ENCODE peak calls at places on chromosomes 2 and 18, in eight cellular contexts. J is tibial nerve, W is ovary, S is stomach, R is A549, G is transverse colon, Y is K562, M is SK-N-SH. B is an unnamed sample.

GRCh38 chr2:119248751-119249150 is 25.1 kb downstream of the STEAP3 start:
- DNase-seq in R (no peak), J (no peak), Y (no peak), W (no peak), M (no peak), G (no peak), S (peak), B (no peak)

GRCh38 chr2:139281124-139281523 is 500.9 kb upstream of the NXPH2 start:
- DNase-seq in M (no peak), Y (no peak), R (no peak), S (no peak), W (no peak), J (no peak), G (no peak), B (no peak)

GRCh38 chr2:69601179-69601612 is 42.3 kb downstream of the AAK1 start:
- DNase-seq in S (no peak), J (no peak), M (no peak), G (no peak), W (no peak), Y (peak), R (peak), B (no peak)

GRCh38 chr18:37566479-37567060 is 972 bp upstream of the CELF4 start:
- DNase-seq in S (no peak), J (no peak), Y (no peak), M (peak), R (no peak), G (no peak), W (no peak), B (peak)

GRCh38 chr2:3913252-3913651 is 209.9 kb downstream of the DCDC2C start:
- DNase-seq in M (no peak), R (no peak), J (no peak), G (no peak), W (no peak), S (no peak), Y (no peak), B (no peak)

GRCh38 chr2:182473635-182474034 is 46.8 kb upstream of the PDE1A start:
- DNase-seq in G (no peak), S (no peak), Y (no peak), R (no peak), J (no peak), W (no peak), M (no peak), B (no peak)

GRCh38 chr18:76350134-76351025 is 144.7 kb downstream of the ZNF516 start:
- DNase-seq in M (no peak), W (peak), G (no peak), Y (no peak), S (no peak), R (no peak), J (no peak), B (no peak)

GRCh38 chr2:138035597-138036217 is 71.4 kb downstream of the HNMT start:
- DNase-seq in M (no peak), S (no peak), W (no peak), Y (no peak), J (no peak), G (no peak), R (no peak), B (no peak)

GRCh38 chr2:44772131-44772530 is 169.4 kb upstream of the SIX3 start:
- DNase-seq in J (no peak), Y (no peak), W (no peak), R (no peak), S (no peak), M (no peak), G (no peak), B (no peak)

GRCh38 chr2:238174291-238174690 is 15.5 kb downstream of the ERFE start:
- DNase-seq in S (no peak), G (no peak), R (no peak), W (no peak), J (no peak), Y (no peak), M (no peak), B (no peak)

GRCh38 chr2:172200495-172201085 is 97.9 kb upstream of the DLX2 start:
- DNase-seq in J (no peak), Y (peak), G (no peak), S (no peak), M (no peak), W (no peak), R (no peak), B (no peak)

GRCh38 chr2:230216489-230216888 is 3.3 kb downstream of the SP110 start:
- DNase-seq in J (no peak), W (no peak), S (no peak), Y (no peak), R (no peak), G (no peak), M (no peak), B (no peak)

GRCh38 chr2:29229640-29230039 is 114.4 kb downstream of the CLIP4 start:
- DNase-seq in G (no peak), R (no peak), J (no peak), Y (no peak), W (no peak), S (no peak), M (no peak), B (no peak)

GRCh38 chr2:173667415-173667814 is 297.8 kb downstream of the SP3 start:
- DNase-seq in R (no peak), W (no peak), J (no peak), G (no peak), Y (no peak), S (no peak), M (no peak), B (no peak)

GRCh38 chr18:11119962-11120361 is 29.4 kb downstream of the PIEZO2 start:
- DNase-seq in Y (no peak), S (no peak), W (no peak), M (no peak), G (no peak), R (peak), J (no peak), B (no peak)

GRCh38 chr2:21915201-21915600 is 791.4 kb downstream of the TDRD15 start:
- DNase-seq in J (no peak), M (no peak), R (no peak), W (no peak), S (no peak), G (no peak), Y (no peak), B (no peak)

GRCh38 chr18:72868666-72869661 is 1.2 kb upstream of the NETO1 start:
- DNase-seq in Y (no peak), J (no peak), G (no peak), M (peak), W (no peak), R (no peak), S (no peak), B (no peak)

GRCh38 chr2:130836501-130837174 is at the start of gene ARHGEF4:
- DNase-seq in S (peak), J (no peak), W (no peak), M (peak), R (peak), Y (peak), G (peak), B (no peak)

GRCh38 chr18:49100226-49100968 is 149.6 kb upstream of the SMAD7 start:
- DNase-seq in M (no peak), R (no peak), J (no peak), Y (no peak), W (no peak), G (no peak), S (no peak), B (no peak)

GRCh38 chr2:10989151-10989550 is 77.4 kb downstream of the KCNF1 start:
- DNase-seq in R (no peak), Y (no peak), W (no peak), J (no peak), S (no peak), G (no peak), M (no peak), B (no peak)

GRCh38 chr18:36769611-36770314 is 59.0 kb downstream of the TPGS2 start:
- DNase-seq in M (no peak), G (no peak), Y (peak), S (no peak), J (no peak), R (peak), W (no peak), B (no peak)

GRCh38 chr2:121129692-121130091 is 155.3 kb downstream of the TFCP2L1 start:
- DNase-seq in S (no peak), Y (no peak), R (no peak), M (no peak), J (no peak), W (no peak), G (no peak), B (no peak)

GRCh38 chr2:197556456-197556855 is 40.6 kb downstream of the MOB4 start:
- DNase-seq in S (no peak), R (no peak), M (no peak), Y (no peak), W (no peak), G (no peak), J (no peak), B (no peak)

GRCh38 chr18:44786257-44786656 is 105.6 kb downstream of the SETBP1 start:
- DNase-seq in Y (no peak), G (no peak), R (no peak), W (no peak), J (no peak), S (no peak), M (no peak), B (no peak)

GRCh38 chr2:142707318-142707717 is 170.1 kb upstream of the KYNU start:
- DNase-seq in Y (peak), M (no peak), W (no peak), G (no peak), S (no peak), J (no peak), R (no peak), B (no peak)

GRCh38 chr2:168753765-168754334 is 48.6 kb upstream of the NOSTRIN start:
- DNase-seq in Y (no peak), W (no peak), M (no peak), S (no peak), G (no peak), J (no peak), R (no peak), B (no peak)

GRCh38 chr2:113211226-113212105 is 37.7 kb downstream of the PSD4 start:
- DNase-seq in W (peak), R (peak), G (no peak), S (no peak), M (no peak), Y (no peak), J (peak), B (peak)

GRCh38 chr18:30359521-30359920 is 683.0 kb downstream of the DSC3 start:
- DNase-seq in J (no peak), M (no peak), Y (no peak), S (no peak), R (no peak), W (no peak), G (no peak), B (no peak)

GRCh38 chr2:29000481-29000880 is 19.4 kb downstream of the TOGARAM2 start:
- DNase-seq in S (peak), W (no peak), R (no peak), M (no peak), Y (no peak), J (peak), G (peak), B (peak)

GRCh38 chr18:59787998-59788875 is 91.0 kb upstream of the CCBE1 start:
- DNase-seq in W (no peak), G (no peak), S (no peak), R (peak), M (no peak), J (peak), Y (no peak), B (no peak)

GRCh38 chr2:75475049-75475448 is 85.7 kb downstream of the EVA1A start:
- DNase-seq in R (no peak), G (no peak), Y (no peak), J (no peak), M (no peak), W (no peak), S (no peak), B (no peak)

GRCh38 chr2:212034841-212035585 is 503.6 kb downstream of the ERBB4 start:
- DNase-seq in Y (no peak), M (no peak), G (no peak), R (no peak), J (no peak), W (no peak), S (no peak), B (no peak)

GRCh38 chr2:238380785-238381184 is 45.9 kb upstream of the ASB1 start:
- DNase-seq in M (no peak), S (no peak), W (no peak), Y (no peak), R (no peak), J (no peak), G (no peak), B (no peak)

GRCh38 chr2:95272299-95272751 is 1.9 kb upstream of the PROM2 start:
- DNase-seq in S (peak), W (peak), Y (no peak), R (no peak), J (no peak), M (no peak), G (no peak), B (no peak)

GRCh38 chr2:78147466-78147865 is 625.3 kb upstream of the LRRTM4 start:
- DNase-seq in G (no peak), R (no peak), S (no peak), Y (no peak), M (no peak), W (no peak), J (no peak), B (no peak)

GRCh38 chr2:9029721-9030120 is 26.2 kb upstream of the MBOAT2 start:
- DNase-seq in Y (no peak), M (no peak), R (no peak), W (no peak), J (no peak), S (no peak), G (no peak), B (no peak)

GRCh38 chr2:196925768-196926561 is 542 bp downstream of the PGAP1 start:
- DNase-seq in G (peak), M (peak), Y (peak), R (peak), J (peak), W (peak), S (peak), B (peak)

GRCh38 chr2:235659767-235660322 is 166.0 kb downstream of the AGAP1 start:
- DNase-seq in S (no peak), Y (peak), G (no peak), W (peak), M (no peak), J (no peak), R (no peak), B (no peak)

GRCh38 chr2:235660484-235661081 is 166.7 kb downstream of the AGAP1 start:
- DNase-seq in G (no peak), W (no peak), M (peak), Y (no peak), R (no peak), S (no peak), J (no peak), B (no peak)

GRCh38 chr2:235661538-235661937 is 167.7 kb downstream of the AGAP1 start:
- DNase-seq in S (no peak), W (no peak), J (no peak), M (no peak), G (no peak), R (no peak), Y (no peak), B (no peak)

GRCh38 chr2:235661952-235662351 is 168.1 kb downstream of the AGAP1 start:
- DNase-seq in M (no peak), R (no peak), J (no peak), S (no peak), G (no peak), W (no peak), Y (no peak), B (peak)

GRCh38 chr2:235661136-235661535 is 167.3 kb downstream of the AGAP1 start:
- DNase-seq in J (no peak), S (no peak), G (no peak), M (peak), W (no peak), Y (no peak), R (no peak), B (no peak)
- H3K4me3 ChIP-seq in J (no peak), S (no peak), G (no peak), M (no peak), W (no peak), Y (no peak), R (no peak), B (no peak)

GRCh38 chr2:55843992-55844345 is 79.6 kb downstream of the EFEMP1 start:
- DNase-seq in G (no peak), R (no peak), Y (no peak), J (no peak), S (no peak), W (no peak), M (no peak), B (no peak)

GRCh38 chr2:55840460-55840859 is 83.1 kb downstream of the EFEMP1 start:
- DNase-seq in S (no peak), M (no peak), Y (no peak), R (no peak), W (no peak), G (no peak), J (no peak), B (no peak)

GRCh38 chr2:55846426-55846825 is 77.2 kb downstream of the EFEMP1 start:
- DNase-seq in W (no peak), R (no peak), J (no peak), S (no peak), G (no peak), M (no peak), Y (no peak), B (no peak)

GRCh38 chr2:55842009-55842408 is 81.6 kb downstream of the EFEMP1 start:
- DNase-seq in J (no peak), Y (no peak), S (no peak), R (peak), G (no peak), W (no peak), M (no peak), B (no peak)

DNA sequence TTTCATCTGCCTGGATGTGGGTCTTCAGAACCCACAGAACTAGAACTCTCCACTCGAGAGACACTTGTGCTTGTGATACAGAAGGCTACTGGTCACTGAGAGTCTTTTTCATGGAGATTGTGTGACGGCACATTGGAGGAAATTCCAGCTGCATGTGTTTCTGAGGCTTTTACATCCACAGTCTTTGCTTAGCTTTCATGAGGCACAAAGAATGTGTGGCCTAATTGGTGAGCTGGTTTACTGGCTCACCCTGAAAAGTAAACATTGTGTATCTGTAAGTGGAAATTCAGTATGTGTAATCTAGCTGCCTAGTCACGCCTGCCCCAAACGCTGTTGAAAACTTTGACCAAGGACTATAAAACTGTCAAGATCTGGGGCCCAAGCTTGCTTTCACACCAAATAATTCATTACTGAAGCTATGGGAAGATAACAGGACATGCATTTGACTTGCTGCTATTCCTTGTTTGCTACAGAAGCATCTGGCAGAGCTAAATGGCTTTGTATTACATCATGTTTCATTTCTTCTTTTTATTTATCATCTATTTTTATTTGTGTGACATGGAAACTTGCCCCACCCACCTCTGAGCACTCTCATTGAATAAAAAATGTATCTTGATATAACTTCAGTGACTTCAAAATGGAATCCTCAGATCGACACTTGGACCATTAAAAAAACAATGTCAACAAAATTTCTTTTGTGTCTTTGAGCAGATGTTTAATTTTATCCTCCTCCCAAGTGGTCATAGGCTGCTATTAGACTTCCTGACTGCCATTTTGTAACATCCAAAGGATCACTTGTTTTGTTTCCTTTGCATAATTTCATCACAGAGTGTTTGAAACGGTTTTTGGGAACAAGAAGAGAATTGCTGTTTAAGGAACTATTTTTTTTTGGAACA is 80.2 kb downstream of the EFEMP1 start:
- DNase-seq in R (peak), S (peak), J (no peak), G (peak), W (no peak), Y (no peak), M (no peak), B (no peak)
- H3K27ac ChIP-seq in R (peak), S (peak), J (no peak), G (peak), W (no peak), Y (peak), M (peak), B (no peak)

DNA sequence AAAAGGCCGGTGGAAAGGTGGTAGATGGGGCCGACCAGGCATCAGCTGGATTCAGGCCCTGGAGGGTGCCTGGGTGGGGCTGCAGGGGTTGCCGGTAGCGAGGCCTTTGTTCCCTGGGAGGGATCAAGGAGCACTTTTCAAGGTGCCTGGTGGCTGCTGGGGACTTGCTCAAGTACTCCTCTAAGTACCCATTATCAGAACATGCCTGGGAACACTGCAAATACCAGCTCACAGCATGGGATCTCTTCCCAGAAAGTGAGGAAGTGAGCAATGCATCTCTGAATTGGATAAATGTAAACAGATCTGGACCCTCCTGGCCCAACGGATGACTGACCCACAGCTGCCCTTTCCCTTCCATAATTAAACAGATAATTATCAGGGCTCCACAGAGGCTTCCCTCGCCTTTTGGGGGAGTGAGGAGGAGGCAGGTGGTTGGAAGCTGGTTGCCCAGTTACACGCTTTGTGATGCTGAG is 210.6 kb downstream of the SH3RF3 start:
- DNase-seq in Y (no peak), R (no peak), J (no peak), S (no peak), M (no peak), W (no peak), G (no peak), B (no peak)
- TF ChIP-seq EP300 in Y (no peak), R (no peak), J (no peak), S (no peak), M (peak), W (no peak), G (no peak), B (no peak)

GRCh38 chr2:207163815-207164747 is 1.7 kb downstream of the KLF7 start:
- DNase-seq in Y (no peak), R (peak), J (peak), S (peak), M (no peak), W (peak), G (peak), B (peak)
- H3K4me3 ChIP-seq in Y (no peak), R (peak), J (peak), S (peak), M (peak), W (peak), G (peak), B (peak)

GRCh38 chr2:47346-48218 is 1.3 kb upstream of the FAM110C start:
- DNase-seq in Y (no peak), J (no peak), M (no peak), S (no peak), R (no peak), W (peak), G (peak), B (no peak)
- H3K27ac ChIP-seq in Y (no peak), J (no peak), M (no peak), S (peak), R (no peak), W (peak), G (peak), B (peak)

DNA sequence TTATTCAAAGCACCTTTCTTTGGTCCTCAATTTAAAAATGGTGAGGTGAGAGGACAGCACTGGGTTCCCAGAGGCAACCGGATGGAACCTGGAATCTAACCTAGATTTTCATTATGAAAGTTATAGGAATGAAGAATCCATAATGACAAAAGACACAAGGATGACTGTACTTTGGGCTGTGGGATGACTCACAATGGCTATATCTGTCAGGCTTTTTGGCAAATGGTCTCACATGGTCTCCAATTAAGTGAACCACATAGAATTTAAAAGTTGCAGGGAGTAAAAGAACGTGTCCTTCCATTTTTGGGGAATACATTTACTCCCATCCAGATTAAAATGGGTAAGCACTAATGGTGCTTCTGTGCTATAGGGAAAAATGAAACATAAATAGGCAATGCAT is 31.8 kb upstream of the LYPD1 start:
- DNase-seq in G (no peak), J (no peak), R (no peak), W (no peak), M (no peak), S (no peak), Y (no peak), B (no peak)
- TF ChIP-seq EP300 in G (no peak), J (no peak), R (no peak), W (no peak), M (no peak), S (no peak), Y (no peak), B (no peak)